ENCODE peak calls at places on chromosomes 12 and 14, in four cellular contexts. One of them, this sample, is unnamed.

GRCh38 chr14:64873506-64874220 is 6.0 kb downstream of the SPTB start:
- DNase-seq in ovary: no peak
- DNase-seq in body of pancreas: no peak
- DNase-seq in spleen: no peak
- DNase-seq in this sample: peak; percentile 30

GRCh38 chr12:33588725-33589405 is 149.2 kb upstream of the SYT10 start:
- DNase-seq in body of pancreas: no peak
- DNase-seq in ovary: no peak
- DNase-seq in spleen: no peak
- DNase-seq in this sample: no peak

GRCh38 chr14:91310620-91311283 is 66.2 kb upstream of the GPR68 start:
- DNase-seq in ovary: no peak
- DNase-seq in body of pancreas: no peak
- DNase-seq in spleen: no peak
- DNase-seq in this sample: no peak

GRCh38 chr14:70714055-70714550 is 72.4 kb downstream of the TTC9 start:
- DNase-seq in body of pancreas: peak; percentile 61
- DNase-seq in spleen: no peak
- DNase-seq in ovary: no peak
- DNase-seq in this sample: peak; percentile 29

GRCh38 chr12:113889076-113889475 is 77.0 kb downstream of the RBM19 start:
- DNase-seq in ovary: no peak
- DNase-seq in spleen: no peak
- DNase-seq in body of pancreas: no peak
- DNase-seq in this sample: no peak

GRCh38 chr12:31300341-31300740 is 25.6 kb downstream of the SINHCAF start:
- DNase-seq in ovary: no peak
- DNase-seq in spleen: no peak
- DNase-seq in body of pancreas: no peak
- DNase-seq in this sample: no peak

GRCh38 chr12:2154050-2154449 is 101.3 kb downstream of the CACNA1C start:
- DNase-seq in body of pancreas: no peak
- DNase-seq in spleen: no peak
- DNase-seq in ovary: no peak
- DNase-seq in this sample: no peak

GRCh38 chr14:35302211-35302528 is 10.0 kb downstream of the PSMA6 start:
- DNase-seq in body of pancreas: no peak
- DNase-seq in ovary: no peak
- DNase-seq in spleen: no peak
- DNase-seq in this sample: no peak

GRCh38 chr12:108519558-108519957 is 4.5 kb downstream of the FICD start:
- DNase-seq in body of pancreas: no peak
- DNase-seq in spleen: no peak
- DNase-seq in ovary: no peak
- DNase-seq in this sample: peak; percentile 21

GRCh38 chr14:30621354-30621953 is 665 bp upstream of the SCFD1 start:
- DNase-seq in body of pancreas: peak; percentile 23
- DNase-seq in ovary: no peak
- DNase-seq in spleen: peak; percentile 77
- DNase-seq in this sample: peak; percentile 63

GRCh38 chr12:46492471-46493351 is 120.1 kb upstream of the SLC38A2 start:
- DNase-seq in ovary: no peak
- DNase-seq in body of pancreas: peak; percentile 13
- DNase-seq in spleen: no peak
- DNase-seq in this sample: no peak

GRCh38 chr14:93430889-93431670 is at the start of gene UNC79:
- DNase-seq in body of pancreas: peak; percentile 82
- DNase-seq in spleen: no peak
- DNase-seq in ovary: no peak
- DNase-seq in this sample: peak; percentile 6

GRCh38 chr12:74890237-74890599 is 319.4 kb downstream of the KCNC2 start:
- DNase-seq in body of pancreas: peak; percentile 17
- DNase-seq in ovary: no peak
- DNase-seq in spleen: no peak
- DNase-seq in this sample: no peak

GRCh38 chr14:61615743-61616523 is 79.4 kb upstream of the HIF1A start:
- DNase-seq in ovary: no peak
- DNase-seq in spleen: no peak
- DNase-seq in body of pancreas: no peak
- DNase-seq in this sample: no peak

GRCh38 chr12:67415473-67415872 is 146.3 kb downstream of the CAND1 start:
- DNase-seq in spleen: no peak
- DNase-seq in ovary: no peak
- DNase-seq in body of pancreas: no peak
- DNase-seq in this sample: peak; percentile 8

GRCh38 chr14:93788557-93789365 is 476 bp upstream of the PRIMA1 start:
- DNase-seq in body of pancreas: no peak
- DNase-seq in spleen: no peak
- DNase-seq in ovary: peak; percentile 68
- DNase-seq in this sample: no peak

GRCh38 chr14:33959692-33960151 is 8.8 kb upstream of the EGLN3 start:
- DNase-seq in body of pancreas: no peak
- DNase-seq in spleen: no peak
- DNase-seq in ovary: no peak
- DNase-seq in this sample: no peak

DNA sequence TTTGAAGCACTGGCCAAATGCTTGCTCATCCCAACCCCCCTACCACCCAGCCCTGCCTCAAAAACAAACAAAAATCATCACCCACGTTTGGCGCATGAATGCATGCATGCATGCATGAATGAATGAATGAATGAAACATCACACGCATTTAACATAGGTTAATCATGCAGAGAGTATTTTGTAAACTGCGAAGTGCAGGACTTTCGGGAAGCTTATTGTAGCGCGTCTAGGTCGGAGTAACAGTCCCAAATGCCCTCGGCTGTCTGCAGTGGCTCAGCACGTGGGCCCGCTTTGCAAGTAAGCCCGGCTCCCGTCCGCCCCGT is 335 bp upstream of the IFT81 start:
- DNase-seq in spleen: no peak
- DNase-seq in body of pancreas: no peak
- DNase-seq in ovary: no peak
- DNase-seq in this sample: no peak
- TF ChIP-seq POLR2A in spleen: no peak
- TF ChIP-seq POLR2A in body of pancreas: no peak
- TF ChIP-seq POLR2A in ovary: no peak
- TF ChIP-seq POLR2A in this sample: no peak

DNA sequence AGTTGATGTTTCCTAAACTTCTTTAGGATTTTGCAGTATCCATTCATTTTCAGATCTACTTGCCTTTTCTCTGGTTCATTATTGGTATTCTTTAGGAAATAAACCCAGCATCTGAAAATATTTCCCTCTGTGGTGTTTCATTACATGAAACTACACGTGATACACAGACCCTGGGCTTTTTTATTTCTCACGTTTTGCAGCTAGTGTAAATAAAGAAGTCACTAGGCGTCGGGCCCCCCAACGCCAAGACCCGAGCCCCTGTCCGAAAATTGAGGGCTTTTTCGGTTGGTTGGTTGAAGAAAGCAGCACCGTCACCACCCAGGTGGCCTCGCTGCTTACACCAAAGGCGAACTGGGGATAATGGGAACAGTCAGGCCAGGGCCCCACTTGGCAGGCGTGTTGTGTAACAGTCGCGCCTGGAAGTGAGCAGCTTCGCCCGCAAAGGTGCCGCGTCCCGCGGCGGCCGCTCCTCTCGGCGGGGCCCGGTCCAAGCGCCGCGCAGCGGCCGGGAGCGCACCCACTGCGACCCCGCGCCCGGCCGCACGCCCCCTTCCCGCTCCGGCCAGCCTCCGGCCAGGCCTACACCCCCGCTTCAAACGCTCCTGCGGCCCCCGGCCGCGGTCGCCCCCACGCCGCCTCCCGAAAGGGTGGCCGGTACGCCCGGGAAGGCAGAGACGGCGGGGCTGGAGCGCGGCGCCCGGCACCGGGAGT is 1.2 kb downstream of the DUSP16 start:
- DNase-seq in spleen: peak; percentile 92
- DNase-seq in body of pancreas: peak; percentile 78
- DNase-seq in ovary: peak; percentile 84
- DNase-seq in this sample: peak; percentile 79
- TF ChIP-seq POLR2A in spleen: no peak
- TF ChIP-seq POLR2A in body of pancreas: peak; percentile 72
- TF ChIP-seq POLR2A in ovary: no peak
- TF ChIP-seq POLR2A in this sample: no peak

GRCh38 chr12:124940393-124941169 is 26.1 kb upstream of the UBC start:
- DNase-seq in spleen: peak; percentile 95
- DNase-seq in ovary: peak; percentile 89
- DNase-seq in body of pancreas: peak; percentile 88
- DNase-seq in this sample: no peak
- TF ChIP-seq POLR2A in spleen: no peak
- TF ChIP-seq POLR2A in ovary: no peak
- TF ChIP-seq POLR2A in body of pancreas: no peak
- TF ChIP-seq POLR2A in this sample: peak; percentile 50

GRCh38 chr14:39266871-39267591 is 33.3 kb downstream of the MIA2 start:
- DNase-seq in spleen: peak; percentile 97
- DNase-seq in body of pancreas: peak; percentile 84
- DNase-seq in ovary: peak; percentile 86
- DNase-seq in this sample: peak; percentile 89
- TF ChIP-seq POLR2A in spleen: no peak
- TF ChIP-seq POLR2A in body of pancreas: peak; percentile 55
- TF ChIP-seq POLR2A in ovary: peak; percentile 46
- TF ChIP-seq POLR2A in this sample: peak; percentile 79

GRCh38 chr12:100199347-100200136 is 1.1 kb upstream of the ACTR6 start:
- DNase-seq in ovary: peak; percentile 79
- DNase-seq in spleen: peak; percentile 96
- DNase-seq in body of pancreas: peak; percentile 85
- DNase-seq in this sample: peak; percentile 77
- TF ChIP-seq POLR2A in ovary: no peak
- TF ChIP-seq POLR2A in spleen: no peak
- TF ChIP-seq POLR2A in body of pancreas: no peak
- TF ChIP-seq POLR2A in this sample: no peak

DNA sequence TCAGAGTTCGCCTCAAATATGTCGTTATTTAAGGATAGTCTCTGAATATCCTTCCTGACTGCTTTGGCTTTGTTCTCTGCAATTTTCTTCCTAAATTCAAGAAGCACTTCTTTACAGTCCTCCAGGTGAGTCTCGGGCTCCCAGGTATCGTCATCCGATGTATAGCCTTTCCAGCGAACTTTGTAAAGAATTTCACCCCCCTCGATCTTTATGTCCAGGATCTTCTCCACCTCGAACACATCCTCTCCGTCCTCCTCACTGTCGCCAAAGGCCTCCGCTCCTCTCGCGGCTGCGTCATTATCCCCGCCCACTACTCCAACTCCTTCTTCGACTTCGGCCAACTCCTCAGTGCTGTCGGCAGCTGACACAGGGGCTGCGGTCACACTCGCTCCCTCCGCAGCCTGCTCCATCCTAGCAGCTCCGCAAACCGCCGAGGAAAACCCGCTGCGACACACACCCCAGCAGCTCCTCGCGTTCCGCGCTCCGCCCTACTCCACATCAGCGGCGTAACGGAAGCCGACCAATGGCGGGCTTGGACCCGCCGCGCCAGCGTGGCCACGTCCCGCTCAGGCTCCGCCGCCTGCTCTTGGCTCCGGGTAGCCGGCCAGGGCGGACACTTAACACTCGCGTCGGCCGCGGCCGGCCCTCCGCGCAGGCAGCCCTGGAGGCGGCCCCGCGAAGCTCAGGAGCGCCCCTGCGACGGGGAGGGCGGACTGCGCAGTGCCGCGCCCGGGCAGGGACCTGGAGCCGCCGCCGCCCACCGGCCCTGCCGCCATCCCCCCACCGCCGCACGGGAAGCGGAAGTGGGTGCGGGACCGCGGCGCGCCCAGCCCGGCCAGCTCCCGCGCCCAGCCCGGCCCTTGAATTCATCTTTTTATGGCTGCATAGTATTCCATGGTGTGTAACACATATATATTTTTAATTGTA is 4.1 kb downstream of the CD163L1 start:
- DNase-seq in body of pancreas: peak; percentile 57
- DNase-seq in ovary: no peak
- DNase-seq in spleen: peak; percentile 81
- DNase-seq in this sample: peak; percentile 76
- TF ChIP-seq POLR2A in body of pancreas: no peak
- TF ChIP-seq POLR2A in ovary: no peak
- TF ChIP-seq POLR2A in spleen: no peak
- TF ChIP-seq POLR2A in this sample: no peak

DNA sequence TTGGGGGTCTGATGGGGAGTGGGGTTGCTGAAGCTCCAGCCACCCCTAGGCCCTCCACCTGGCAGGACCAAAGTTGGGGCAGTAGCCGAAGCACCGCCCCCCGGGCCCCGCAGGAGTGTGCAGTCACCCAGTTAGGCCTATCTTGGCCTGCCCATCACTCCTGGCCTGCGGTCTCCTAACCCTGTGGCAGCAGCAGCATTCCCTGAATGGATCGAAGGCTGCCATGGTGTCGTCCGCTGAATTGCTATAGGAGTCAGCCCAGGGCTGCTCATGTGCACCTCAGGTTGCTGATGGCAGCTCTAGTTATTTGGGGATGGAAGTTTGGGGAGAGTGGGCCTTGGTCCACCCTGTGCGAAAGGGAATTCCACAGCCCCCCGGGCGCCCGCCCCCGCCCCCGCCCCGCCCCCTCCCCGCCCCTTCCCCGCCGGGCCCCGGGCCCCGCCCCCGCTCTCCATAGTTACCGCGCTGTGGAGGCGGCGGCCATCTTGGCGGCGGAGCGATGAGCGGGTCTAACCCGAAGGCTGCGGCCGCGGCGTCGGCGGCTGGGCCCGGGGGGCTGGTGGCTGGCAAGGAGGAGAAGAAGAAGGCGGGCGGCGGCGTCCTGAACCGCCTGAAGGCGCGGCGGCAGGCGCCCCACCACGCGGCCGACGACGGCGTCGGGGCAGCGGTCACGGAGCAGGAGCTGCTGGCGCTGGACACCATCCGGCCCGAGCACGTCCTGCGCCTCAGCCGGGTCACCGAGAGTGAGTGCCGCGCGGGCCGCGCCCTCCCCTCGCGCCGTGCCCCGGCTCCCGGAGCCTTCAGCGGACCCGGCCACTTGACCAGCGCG is at the start of gene UNC119B:
- DNase-seq in body of pancreas: peak; percentile 75
- DNase-seq in spleen: peak; percentile 94
- DNase-seq in ovary: peak; percentile 83
- DNase-seq in this sample: peak; percentile 79
- TF ChIP-seq POLR2A in body of pancreas: peak; percentile 9
- TF ChIP-seq POLR2A in spleen: no peak
- TF ChIP-seq POLR2A in ovary: peak; percentile 53
- TF ChIP-seq POLR2A in this sample: peak; percentile 27

GRCh38 chr12:132686831-132687210 is 321 bp downstream of the POLE start:
- DNase-seq in ovary: no peak
- DNase-seq in body of pancreas: peak; percentile 24
- DNase-seq in spleen: no peak
- DNase-seq in this sample: peak; percentile 83

GRCh38 chr12:132689227-132689626 is 1.8 kb downstream of the PXMP2 start:
- DNase-seq in spleen: no peak
- DNase-seq in ovary: no peak
- DNase-seq in body of pancreas: peak; percentile 76
- DNase-seq in this sample: no peak

GRCh38 chr12:132685400-132685799 is 1.7 kb downstream of the POLE start:
- DNase-seq in spleen: no peak
- DNase-seq in body of pancreas: no peak
- DNase-seq in ovary: no peak
- DNase-seq in this sample: peak; percentile 38

GRCh38 chr12:132690112-132690511 is 2.7 kb downstream of the PXMP2 start:
- DNase-seq in spleen: no peak
- DNase-seq in ovary: no peak
- DNase-seq in body of pancreas: no peak
- DNase-seq in this sample: no peak

GRCh38 chr12:132687211-132688164 is at the start of the genes POLE and PXMP2:
- DNase-seq in body of pancreas: peak; percentile 99
- DNase-seq in ovary: peak; percentile 99
- DNase-seq in spleen: peak; percentile 98
- DNase-seq in this sample: peak; percentile 98
- TF ChIP-seq POLR2A in body of pancreas: peak; percentile 49
- TF ChIP-seq POLR2A in ovary: peak; percentile 18
- TF ChIP-seq POLR2A in spleen: no peak
- TF ChIP-seq POLR2A in this sample: peak; percentile 80